ENCODE peak calls at places on chromosomes 3 and 15, in four cellular contexts. I, U, A and H are unnamed samples.

GRCh38 chr15:77858677-77859490 is 218.6 kb downstream of the TBC1D2B start:
- DNase-seq in I (no peak), A (no peak), U (no peak), H (no peak)

GRCh38 chr15:95019907-95020306 is 788.5 kb downstream of the MCTP2 start:
- DNase-seq in I (no peak), U (no peak), A (peak; percentile 22), H (no peak)

GRCh38 chr15:34987182-34987488 is 952 bp downstream of the ZNF770 start:
- DNase-seq in U (no peak), A (no peak), I (no peak), H (no peak)

GRCh38 chr15:61834076-61834697 is 226.1 kb downstream of the VPS13C start:
- DNase-seq in U (peak; percentile 50), A (peak; percentile 60), I (peak; percentile 70), H (peak; percentile 72)

GRCh38 chr3:116440196-116440595 is 5.1 kb downstream of the LSAMP start:
- DNase-seq in I (no peak), U (no peak), A (peak; percentile 7), H (peak; percentile 94)

GRCh38 chr15:85041230-85041629 is 59.6 kb downstream of the PDE8A start:
- DNase-seq in A (no peak), U (no peak), I (no peak), H (no peak)

GRCh38 chr15:64024172-64025050 is 21.9 kb downstream of the DAPK2 start:
- DNase-seq in I (no peak), U (no peak), A (no peak), H (no peak)

GRCh38 chr15:80404057-80404718 is at the start of gene ARNT2:
- DNase-seq in I (no peak), U (no peak), A (no peak), H (peak; percentile 25)

GRCh38 chr3:49422379-49423248 is at the start of gene AMT:
- DNase-seq in I (no peak), A (no peak), U (no peak), H (peak; percentile 30)

GRCh38 chr15:63896336-63897115 is 62.8 kb upstream of the HERC1 start:
- DNase-seq in I (no peak), A (peak; percentile 72), U (no peak), H (peak; percentile 81)

GRCh38 chr3:168894204-168894603 is 769.3 kb downstream of the MECOM start:
- DNase-seq in U (no peak), I (no peak), A (no peak), H (no peak)

GRCh38 chr3:126337980-126338651 is 19.1 kb downstream of the KLF15 start:
- DNase-seq in A (no peak), I (no peak), U (no peak), H (no peak)

GRCh38 chr15:86267892-86268291 is 188.2 kb downstream of the AGBL1 start:
- DNase-seq in U (no peak), I (no peak), A (no peak), H (no peak)

GRCh38 chr3:130992344-130992743 is 34.3 kb downstream of the ASTE1 start:
- DNase-seq in U (no peak), I (no peak), A (no peak), H (no peak)

GRCh38 chr3:152193673-152194267 is 75.0 kb upstream of the MBNL1 start:
- DNase-seq in A (no peak), U (peak; percentile 19), I (no peak), H (no peak)

GRCh38 chr3:5013021-5013906 is 34.0 kb downstream of the BHLHE40 start:
- DNase-seq in U (no peak), A (peak; percentile 21), I (no peak), H (peak; percentile 47)

GRCh38 chr3:66761093-66761780 is 236.9 kb upstream of the KBTBD8 start:
- DNase-seq in I (no peak), U (no peak), A (peak; percentile 86), H (peak; percentile 52)

GRCh38 chr15:97235285-97235985 is 725.1 kb upstream of the ARRDC4 start:
- DNase-seq in U (no peak), I (peak; percentile 3), A (peak; percentile 38), H (peak; percentile 39)